ENCODE peak calls at places on chromosomes 6 and 20, in seven cellular contexts. Y, I, V, O, H, C and P are unnamed samples. For H3K4me1, the result is how much of the 10 kb centered on the place peaks cover.

GRCh38 chr6:32973934-32974333 is 5.5 kb downstream of the BRD2 start:
- DNase-seq in Y (peak), I (peak), V (peak), O (peak), H (no peak), C (no peak), P (peak)

GRCh38 chr6:37558158-37558557 is 58.5 kb upstream of the CCDC167 start:
- DNase-seq in Y (no peak), I (no peak), V (no peak), O (no peak), H (no peak), C (no peak), P (no peak)

GRCh38 chr6:84804720-84805119 is 40.3 kb upstream of the TBX18 start:
- DNase-seq in Y (peak), I (no peak), V (no peak), O (no peak), H (no peak), C (no peak), P (peak)

GRCh38 chr6:96520851-96521115 is 823 bp upstream of the UFL1 start:
- DNase-seq in Y (no peak), I (no peak), V (no peak), O (no peak), H (no peak), C (no peak), P (no peak)

GRCh38 chr6:136058852-136059251 is 191.3 kb downstream of the MTFR2 start:
- DNase-seq in Y (no peak), I (no peak), V (no peak), O (no peak), H (no peak), C (no peak), P (peak)

GRCh38 chr20:33915726-33916331 is 77.9 kb upstream of the RALY start:
- DNase-seq in Y (no peak), I (no peak), V (peak), O (peak), H (peak), C (peak), P (peak)

GRCh38 chr20:36275441-36276189 is 30.5 kb upstream of the DLGAP4 start:
- DNase-seq in Y (no peak), I (no peak), V (no peak), O (no peak), H (no peak), C (no peak), P (no peak)

GRCh38 chr6:160088069-160088773 is 33.4 kb upstream of the SLC22A1 start:
- DNase-seq in Y (peak), I (peak), V (peak), O (peak), H (peak), C (peak), P (peak)

GRCh38 chr6:132314432-132314831 is 86.8 kb downstream of the MOXD1 start:
- DNase-seq in Y (no peak), I (no peak), V (no peak), O (no peak), H (no peak), C (no peak), P (no peak)

GRCh38 chr6:164108869-164109769 is 694.6 kb downstream of the QKI start:
- DNase-seq in Y (peak), I (peak), V (no peak), O (peak), H (no peak), C (no peak), P (peak)

GRCh38 chr6:27994616-27995015 is 37.6 kb downstream of the OR2B6 start:
- DNase-seq in Y (no peak), I (no peak), V (no peak), O (no peak), H (no peak), C (no peak), P (no peak)

GRCh38 chr6:11427827-11428245 is 109.7 kb upstream of the TMEM170B start:
- DNase-seq in Y (peak), I (no peak), V (no peak), O (no peak), H (peak), C (no peak), P (peak)

GRCh38 chr6:30060634-30060981 is 457 bp upstream of the POLR1H start:
- DNase-seq in Y (peak), I (peak), V (peak), O (no peak), H (no peak), C (peak), P (no peak)

GRCh38 chr6:97630592-97630991 is 347.6 kb upstream of the MMS22L start:
- DNase-seq in Y (peak), I (no peak), V (no peak), O (no peak), H (no peak), C (no peak), P (peak)

GRCh38 chr20:52191436-52192295 is at the start of gene ZFP64:
- DNase-seq in Y (peak), I (peak), V (peak), O (peak), H (peak), C (peak), P (peak)

GRCh38 chr6:1595271-1596087 is 14.2 kb upstream of the FOXC1 start:
- DNase-seq in Y (no peak), I (no peak), V (no peak), O (no peak), H (no peak), C (no peak), P (no peak)

GRCh38 chr6:110878751-110879539 is 4.4 kb downstream of the AMD1 start:
- DNase-seq in Y (no peak), I (peak), V (peak), O (peak), H (no peak), C (no peak), P (peak)

GRCh38 chr6:163992701-163993100 is 578.2 kb downstream of the QKI start:
- DNase-seq in Y (peak), I (no peak), V (no peak), O (no peak), H (no peak), C (no peak), P (no peak)

GRCh38 chr6:58198301-58198700 is 880.9 kb downstream of the PRIM2 start:
- DNase-seq in Y (no peak), I (peak), V (no peak), O (peak), H (no peak), C (no peak), P (peak)

DNA sequence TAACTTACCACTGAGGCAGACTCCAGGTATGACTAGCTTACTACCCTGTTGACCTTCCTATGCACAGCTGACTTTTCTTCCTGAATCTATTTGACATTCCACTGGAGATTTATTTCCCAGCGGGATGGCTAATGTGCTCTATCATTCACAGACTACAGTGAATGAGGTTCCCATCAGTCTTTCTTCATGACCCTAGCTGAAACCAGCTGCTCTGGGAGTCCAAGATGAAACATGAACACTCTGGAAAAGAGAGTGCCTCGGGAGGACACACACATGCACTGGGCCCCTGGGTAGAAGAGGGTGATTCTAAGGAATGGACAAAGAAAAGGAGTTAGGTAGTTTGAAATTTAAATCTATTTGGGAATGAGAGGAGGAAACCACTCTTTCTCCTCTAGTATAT is 82.6 kb upstream of the DST start:
- DNase-seq in Y (no peak), I (no peak), V (no peak), O (no peak), H (peak), C (no peak), P (no peak)
- H3K4me1 ChIP-seq in Y (under half), I (under half), V (half or more), O (half or more), H (half or more), C (under half), P (under half)

GRCh38 chr6:157063176-157063934 is 260.0 kb downstream of the TMEM242 start:
- DNase-seq in Y (peak), I (no peak), V (peak), O (no peak), H (no peak), C (no peak), P (peak)

GRCh38 chr6:157063935-157064322 is 259.4 kb downstream of the TMEM242 start:
- DNase-seq in Y (no peak), I (no peak), V (no peak), O (no peak), H (no peak), C (no peak), P (no peak)

GRCh38 chr6:157066781-157067491 is 256.4 kb downstream of the TMEM242 start:
- DNase-seq in Y (no peak), I (no peak), V (no peak), O (no peak), H (peak), C (no peak), P (peak)

GRCh38 chr6:157065366-157065765 is 258.0 kb downstream of the TMEM242 start:
- DNase-seq in Y (no peak), I (no peak), V (no peak), O (no peak), H (no peak), C (no peak), P (no peak)

GRCh38 chr6:157064502-157064901 is 258.8 kb downstream of the TMEM242 start:
- DNase-seq in Y (no peak), I (no peak), V (no peak), O (no peak), H (no peak), C (no peak), P (no peak)
- H3K4me1 ChIP-seq in Y (under half), I (under half), V (under half), O (under half), H (under half), C (under half), P (under half)

GRCh38 chr6:41584205-41584604 is 38.0 kb downstream of the FOXP4 start:
- DNase-seq in Y (no peak), I (no peak), V (no peak), O (no peak), H (no peak), C (no peak), P (no peak)
- H3K4me1 ChIP-seq in Y (under half), I (under half), V (under half), O (half or more), H (half or more), C (under half), P (under half)

DNA sequence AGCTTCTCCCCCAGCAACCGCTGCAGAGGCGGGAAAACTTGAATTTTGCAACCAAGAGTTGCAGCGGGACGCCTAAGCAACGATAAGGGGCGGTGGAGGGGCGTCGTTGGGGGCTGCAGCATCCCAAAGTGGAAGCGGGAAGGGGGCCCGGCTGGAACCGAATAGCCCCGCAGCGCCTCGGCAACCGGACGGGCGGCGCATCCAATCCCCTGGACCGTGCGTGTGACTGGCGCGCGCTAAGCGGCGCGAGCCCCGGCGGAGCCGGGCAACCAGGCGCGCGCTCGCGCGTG is 670 bp upstream of the PARD6B start:
- DNase-seq in Y (no peak), I (no peak), V (no peak), O (no peak), H (no peak), C (no peak), P (no peak)
- H3K4me1 ChIP-seq in Y (under half), I (under half), V (under half), O (half or more), H (half or more), C (under half), P (half or more)

GRCh38 chr20:58655328-58656094 is 4.4 kb downstream of the STX16 start:
- DNase-seq in Y (no peak), I (no peak), V (no peak), O (no peak), H (no peak), C (no peak), P (no peak)
- H3K4me1 ChIP-seq in Y (under half), I (half or more), V (half or more), O (under half), H (half or more), C (under half), P (half or more)

DNA sequence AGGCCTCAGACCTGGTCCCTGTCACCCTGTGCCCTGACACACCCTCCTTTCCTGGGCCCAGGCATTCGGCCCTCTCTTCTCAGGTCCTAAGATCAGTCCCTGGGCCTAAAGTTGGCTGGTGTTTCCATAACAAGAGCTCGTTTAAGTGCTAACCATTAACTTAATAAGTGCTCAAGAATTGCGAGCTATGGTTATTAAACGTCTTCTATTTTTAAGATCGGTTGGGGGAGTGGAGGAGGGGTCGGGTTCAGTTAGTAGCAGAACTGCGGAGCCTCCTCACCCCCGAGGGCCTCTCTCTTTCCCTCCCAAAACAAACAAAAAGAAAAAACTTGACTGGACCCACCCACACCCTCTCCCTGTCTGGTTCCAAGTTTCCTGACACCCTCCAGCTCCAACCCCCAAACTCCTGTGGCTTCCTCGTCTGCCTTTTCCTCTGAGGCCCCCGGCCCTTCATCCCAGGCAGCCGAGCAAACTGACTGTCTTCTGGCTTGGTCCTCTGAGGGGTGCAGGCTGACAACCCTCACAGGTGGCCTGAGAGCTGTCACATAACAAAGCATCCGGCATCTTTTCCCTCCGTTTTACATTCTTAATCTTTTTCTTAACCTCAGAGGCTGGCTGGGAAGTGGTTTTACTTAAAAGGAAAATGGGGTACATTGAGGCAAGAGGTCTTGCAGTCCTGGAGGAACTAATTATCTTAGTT is 2.0 kb downstream of the STK35 start:
- DNase-seq in Y (no peak), I (peak), V (peak), O (no peak), H (peak), C (no peak), P (no peak)
- H3K4me1 ChIP-seq in Y (under half), I (under half), V (under half), O (under half), H (half or more), C (under half), P (under half)

DNA sequence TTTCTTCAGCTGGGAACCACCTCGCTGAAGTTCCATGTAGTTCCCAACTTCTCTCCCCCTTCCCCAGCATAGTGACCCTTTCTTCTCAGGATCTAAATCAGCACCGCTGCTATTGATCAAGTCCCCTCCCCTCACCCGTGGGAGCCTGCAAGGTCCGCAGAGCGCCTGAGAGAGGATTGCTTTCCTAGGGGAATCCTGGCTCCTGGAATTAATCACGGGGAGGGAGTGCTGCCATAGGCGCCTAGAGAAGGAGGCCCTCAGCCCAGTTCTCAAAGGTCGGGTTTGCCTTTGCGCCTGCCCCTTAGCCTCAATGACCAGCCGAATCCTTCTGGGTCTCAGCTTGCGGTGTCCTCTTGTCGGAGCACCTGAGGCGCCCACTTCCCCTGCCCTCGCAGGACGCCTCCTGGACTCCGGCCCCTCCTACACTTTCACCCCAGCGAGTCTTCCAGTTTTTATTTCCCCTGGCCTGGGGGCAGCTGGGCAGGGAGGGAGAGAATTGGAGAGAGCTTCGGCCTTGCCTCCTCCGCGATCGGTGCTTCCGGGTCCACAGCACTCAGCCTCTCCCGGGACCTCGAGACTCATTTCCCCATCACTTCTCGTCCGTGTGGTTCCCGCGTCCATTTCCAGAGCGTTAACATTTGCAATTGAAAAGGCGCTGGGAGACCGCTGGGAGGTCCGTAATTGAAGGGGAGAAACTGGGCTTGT is 3.1 kb upstream of the NKX2-2 start:
- DNase-seq in Y (no peak), I (no peak), V (peak), O (no peak), H (no peak), C (no peak), P (no peak)
- H3K4me1 ChIP-seq in Y (under half), I (under half), V (half or more), O (under half), H (under half), C (under half), P (under half)

GRCh38 chr6:41736800-41737555 is 1.6 kb upstream of the TFEB start:
- DNase-seq in Y (no peak), I (no peak), V (no peak), O (no peak), H (no peak), C (no peak), P (no peak)
- H3K4me1 ChIP-seq in Y (under half), I (under half), V (under half), O (under half), H (half or more), C (under half), P (under half)

DNA sequence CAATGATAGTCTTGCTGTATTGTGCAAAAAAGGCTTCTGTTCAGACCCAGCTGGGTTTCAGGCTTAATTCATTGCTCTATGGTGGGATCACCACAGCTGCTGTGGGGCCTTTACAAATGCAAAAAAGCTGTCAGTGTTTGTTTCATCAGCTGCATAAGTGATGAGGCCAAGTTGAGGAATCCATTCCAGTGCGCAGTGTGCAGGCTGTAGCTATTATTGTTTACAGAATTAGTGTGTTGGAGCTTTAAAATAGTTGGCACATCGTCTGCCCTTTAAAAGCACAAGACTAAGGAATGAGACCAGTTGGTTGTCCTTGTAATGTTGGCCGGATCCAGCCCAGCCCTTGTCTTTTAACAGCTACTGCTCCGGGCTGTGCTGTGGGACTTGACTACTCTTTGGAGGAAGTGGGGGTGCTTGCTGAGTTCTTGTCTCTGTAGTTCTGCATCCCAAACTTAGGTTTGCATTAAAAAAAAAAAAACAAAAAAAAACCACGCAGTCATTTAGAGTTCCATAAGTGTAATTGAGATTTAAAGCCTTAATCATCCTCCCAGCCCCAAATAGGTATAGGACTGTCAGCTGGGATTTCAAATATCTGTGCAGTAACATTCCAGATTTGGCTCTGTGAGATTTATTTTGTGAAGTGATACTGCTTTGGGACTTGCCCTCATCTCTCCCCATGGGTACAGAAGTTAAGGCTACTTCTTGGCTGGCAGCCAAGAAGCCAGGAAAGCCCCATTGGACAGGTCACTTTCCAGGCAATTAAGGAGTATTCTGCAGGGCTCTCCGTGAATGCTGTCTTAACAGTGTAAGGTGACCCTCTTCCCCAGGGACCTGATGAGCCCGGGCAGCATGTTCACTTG is 19.3 kb downstream of the JARID2 start:
- DNase-seq in Y (peak), I (peak), V (peak), O (no peak), H (no peak), C (no peak), P (no peak)
- H3K4me1 ChIP-seq in Y (under half), I (half or more), V (half or more), O (under half), H (half or more), C (under half), P (under half)